ENCODE peak calls at places on chromosomes 11 and 22, in seven cellular contexts. R, U, N, G, K, T and M are unnamed samples.

GRCh38 chr11:97349201-97349600 is 959.4 kb downstream of the JRKL start:
- DNase-seq in T (no peak), U (no peak), G (no peak), N (no peak), K (no peak), R (no peak), M (no peak)

GRCh38 chr11:75525433-75526191 is at the start of gene GDPD5:
- DNase-seq in U (peak; percentile 88), N (peak; percentile 60), T (peak; percentile 63), G (peak; percentile 43), K (peak; percentile 80), R (peak; percentile 91), M (peak; percentile 96)

GRCh38 chr11:2810401-2811205 is 75.0 kb downstream of the CDKN1C start:
- DNase-seq in K (no peak), N (no peak), T (no peak), G (no peak), R (no peak), U (peak; percentile 49), M (no peak)

GRCh38 chr22:29914165-29914564 is 31.2 kb downstream of the MTMR3 start:
- DNase-seq in G (peak; percentile 88), K (no peak), U (no peak), T (no peak), R (no peak), N (peak; percentile 59), M (no peak)

GRCh38 chr11:16967347-16967662 is 46.9 kb downstream of the PLEKHA7 start:
- DNase-seq in K (no peak), R (no peak), G (no peak), N (no peak), U (no peak), T (no peak), M (no peak)

GRCh38 chr11:128664286-128664685 is 29.6 kb upstream of the FLI1 start:
- DNase-seq in U (no peak), K (no peak), T (no peak), N (no peak), G (no peak), R (no peak), M (no peak)

GRCh38 chr11:69711824-69712801 is 8.3 kb upstream of the FGF19 start:
- DNase-seq in G (no peak), R (no peak), N (no peak), K (no peak), T (no peak), U (no peak), M (no peak)

GRCh38 chr11:78802058-78802633 is 227.5 kb upstream of the NARS2 start:
- DNase-seq in T (no peak), G (peak; percentile 50), R (no peak), U (no peak), K (peak; percentile 40), N (no peak), M (no peak)

GRCh38 chr11:102763440-102763839 is 17.0 kb downstream of the MMP10 start:
- DNase-seq in R (no peak), K (no peak), U (no peak), N (no peak), G (no peak), T (no peak), M (no peak)

GRCh38 chr11:106470230-106470629 is 392.8 kb downstream of the AASDHPPT start:
- DNase-seq in T (no peak), K (no peak), U (no peak), N (no peak), R (no peak), G (no peak), M (no peak)

GRCh38 chr11:27976262-27976661 is 131.7 kb downstream of the KIF18A start:
- DNase-seq in K (no peak), T (no peak), R (no peak), U (no peak), N (no peak), G (peak; percentile 34), M (no peak)

GRCh38 chr22:38826801-38827200 is 17.0 kb downstream of the NPTXR start:
- DNase-seq in T (no peak), G (no peak), U (no peak), N (no peak), K (no peak), R (no peak), M (no peak)

GRCh38 chr11:32118025-32118974 is 27.4 kb downstream of the RCN1 start:
- DNase-seq in U (no peak), N (peak; percentile 66), K (no peak), R (peak; percentile 52), G (peak; percentile 72), T (no peak), M (no peak)

GRCh38 chr11:36455658-36456111 is 54.4 kb downstream of the TRAF6 start:
- DNase-seq in N (peak; percentile 98), U (peak; percentile 81), T (no peak), G (peak; percentile 100), R (peak; percentile 88), K (peak; percentile 16), M (no peak)

GRCh38 chr11:71490731-71491390 is 36.2 kb upstream of the KRTAP5-7 start:
- DNase-seq in G (no peak), K (no peak), U (no peak), N (no peak), R (no peak), T (no peak), M (peak; percentile 29)

GRCh38 chr11:73401217-73401923 is 25.2 kb downstream of the RELT start:
- DNase-seq in T (no peak), U (no peak), R (no peak), K (no peak), G (no peak), N (no peak), M (no peak)

GRCh38 chr11:63504054-63504453 is 1.8 kb upstream of the LGALS12 start:
- DNase-seq in R (no peak), T (no peak), G (no peak), K (no peak), N (no peak), U (no peak), M (no peak)

GRCh38 chr11:63502252-63502820 is 3.5 kb upstream of the LGALS12 start:
- DNase-seq in K (no peak), G (no peak), N (no peak), T (no peak), U (no peak), R (no peak), M (no peak)

GRCh38 chr11:63503492-63503891 is 2.4 kb upstream of the LGALS12 start:
- DNase-seq in N (no peak), T (no peak), U (no peak), R (no peak), K (no peak), G (no peak), M (no peak)

GRCh38 chr11:63501236-63501635 is 4.6 kb upstream of the LGALS12 start:
- DNase-seq in U (no peak), G (no peak), N (no peak), R (no peak), K (no peak), T (no peak), M (no peak)

GRCh38 chr11:63499874-63500273 is 6.0 kb upstream of the LGALS12 start:
- DNase-seq in R (no peak), K (no peak), U (no peak), T (no peak), G (no peak), N (no peak), M (no peak)
- H3K4me3 ChIP-seq in R (no peak overlapping the region), K (no peak overlapping the region), U (no peak overlapping the region), T (no peak overlapping the region), G (no peak overlapping the region), N (no peak overlapping the region), M (no peak overlapping the region)

GRCh38 chr11:87037450-87038234 is at the start of gene TMEM135:
- DNase-seq in R (peak; percentile 96), T (peak; percentile 83), K (peak; percentile 91), U (peak; percentile 94), N (peak; percentile 92), G (peak; percentile 76), M (peak; percentile 99)
- TF ChIP-seq CTCF in R (no peak), T (no peak), K (no peak), U (no peak), N (peak; percentile 1), G (no peak), M (no peak)

GRCh38 chr22:46062971-46063631 is 86.1 kb upstream of the WNT7B start:
- DNase-seq in R (no peak), K (peak; percentile 23), T (no peak), U (peak; percentile 40), G (peak; percentile 3), N (no peak), M (peak; percentile 19)
- H3K4me1 ChIP-seq in R (peaks cover 11% of the 10 kb centered on the region), K (peaks cover 52% of the 10 kb centered on the region), T (peaks cover 6% of the 10 kb centered on the region), U (peaks cover 32% of the 10 kb centered on the region), G (peaks cover 42% of the 10 kb centered on the region), N (peaks cover 26% of the 10 kb centered on the region), M (no peaks in the 10 kb centered on the region)

GRCh38 chr22:49240016-49240380 is 587.7 kb downstream of the BRD1 start:
- DNase-seq in K (no peak), N (no peak), T (no peak), R (no peak), U (peak; percentile 4), G (no peak), M (no peak)

GRCh38 chr22:49240472-49240871 is 587.2 kb downstream of the BRD1 start:
- DNase-seq in G (no peak), K (no peak), T (no peak), U (peak; percentile 7), N (no peak), R (no peak), M (no peak)

GRCh38 chr22:49242480-49242879 is 585.2 kb downstream of the BRD1 start:
- DNase-seq in U (no peak), K (no peak), R (no peak), T (no peak), G (no peak), N (no peak), M (no peak)

GRCh38 chr22:49239264-49240015 is 588.2 kb downstream of the BRD1 start:
- DNase-seq in K (no peak), R (no peak), N (no peak), T (no peak), U (peak; percentile 27), G (no peak), M (no peak)

GRCh38 chr22:49241174-49241851 is 586.4 kb downstream of the BRD1 start:
- DNase-seq in G (no peak), N (no peak), K (no peak), R (no peak), U (peak; percentile 17), T (no peak), M (no peak)
- H3K4me3 ChIP-seq in G (no peak overlapping the region), N (no peak overlapping the region), K (no peak overlapping the region), R (no peak overlapping the region), U (no peak overlapping the region), T (no peak overlapping the region), M (no peak overlapping the region)

GRCh38 chr11:30049214-30049613 is 32.4 kb upstream of the KCNA4 start:
- DNase-seq in K (no peak), G (no peak), R (no peak), N (no peak), U (no peak), T (no peak), M (no peak)
- TF ChIP-seq CTCF in K (no peak), G (no peak), R (no peak), N (no peak), U (no peak), T (no peak), M (no peak)

GRCh38 chr11:82009133-82009532 is 724.5 kb downstream of the FAM181B start:
- DNase-seq in N (no peak), R (no peak), G (no peak), T (no peak), U (no peak), K (no peak), M (no peak)
- H3K4me1 ChIP-seq in N (no peaks in the 10 kb centered on the region), R (no peaks in the 10 kb centered on the region), G (no peaks in the 10 kb centered on the region), T (no peaks in the 10 kb centered on the region), U (no peaks in the 10 kb centered on the region), K (no peaks in the 10 kb centered on the region), M (no peaks in the 10 kb centered on the region)